ENCODE peak calls at places on chromosomes 4 and X, in four cellular contexts. One of them, this sample, is unnamed.

GRCh38 chr4:147811878-147812277 is 80.0 kb downstream of the ARHGAP10 start:
- DNase-seq in glutamatergic neuron: no peak
- DNase-seq in astrocyte of the spinal cord: no peak
- DNase-seq in lower leg skin: no peak
- DNase-seq in this sample: no peak

GRCh38 chr4:186144596-186145569 is 40.4 kb downstream of the FAM149A start:
- DNase-seq in glutamatergic neuron: peak; percentile 90
- DNase-seq in astrocyte of the spinal cord: peak; percentile 60
- DNase-seq in lower leg skin: peak; percentile 92
- DNase-seq in this sample: no peak

GRCh38 chr4:137519406-137519805 is 12.9 kb downstream of the PCDH18 start:
- DNase-seq in glutamatergic neuron: no peak
- DNase-seq in astrocyte of the spinal cord: peak; percentile 81
- DNase-seq in lower leg skin: no peak
- DNase-seq in this sample: no peak

GRCh38 chr4:826508-827208 is 729 bp upstream of the CPLX1 start:
- DNase-seq in glutamatergic neuron: peak; percentile 71
- DNase-seq in astrocyte of the spinal cord: no peak
- DNase-seq in lower leg skin: no peak
- DNase-seq in this sample: no peak

GRCh38 chr4:125125256-125125655 is 189.5 kb upstream of the FAT4 start:
- DNase-seq in glutamatergic neuron: no peak
- DNase-seq in astrocyte of the spinal cord: peak; percentile 29
- DNase-seq in lower leg skin: no peak
- DNase-seq in this sample: no peak

GRCh38 chr4:123102897-123103489 is 180.6 kb upstream of the NUDT6 start:
- DNase-seq in glutamatergic neuron: no peak
- DNase-seq in astrocyte of the spinal cord: peak; percentile 73
- DNase-seq in lower leg skin: no peak
- DNase-seq in this sample: no peak

GRCh38 chr4:2251795-2252529 is 9.9 kb downstream of the MXD4 start:
- DNase-seq in glutamatergic neuron: peak; percentile 10
- DNase-seq in astrocyte of the spinal cord: no peak
- DNase-seq in lower leg skin: peak; percentile 64
- DNase-seq in this sample: no peak

GRCh38 chr4:121358473-121358872 is 22.3 kb downstream of the QRFPR start:
- DNase-seq in glutamatergic neuron: no peak
- DNase-seq in astrocyte of the spinal cord: peak; percentile 71
- DNase-seq in lower leg skin: no peak
- DNase-seq in this sample: no peak

GRCh38 chrX:54029543-54030143 is 14.6 kb downstream of the PHF8 start:
- DNase-seq in glutamatergic neuron: no peak
- DNase-seq in astrocyte of the spinal cord: no peak
- DNase-seq in lower leg skin: no peak
- DNase-seq in this sample: no peak

GRCh38 chrX:40542208-40542607 is 38.6 kb upstream of the ATP6AP2 start:
- DNase-seq in glutamatergic neuron: peak; percentile 20
- DNase-seq in astrocyte of the spinal cord: no peak
- DNase-seq in lower leg skin: no peak
- DNase-seq in this sample: no peak

GRCh38 chr4:185395255-185395955 is at the start of gene LRP2BP:
- DNase-seq in glutamatergic neuron: no peak
- DNase-seq in astrocyte of the spinal cord: no peak
- DNase-seq in lower leg skin: no peak
- DNase-seq in this sample: no peak

GRCh38 chr4:121144021-121144420 is 20.1 kb downstream of the TNIP3 start:
- DNase-seq in glutamatergic neuron: no peak
- DNase-seq in astrocyte of the spinal cord: no peak
- DNase-seq in lower leg skin: no peak
- DNase-seq in this sample: no peak

GRCh38 chr4:98663226-98664006 is 5.0 kb upstream of the TSPAN5 start:
- DNase-seq in glutamatergic neuron: no peak
- DNase-seq in astrocyte of the spinal cord: no peak
- DNase-seq in lower leg skin: no peak
- DNase-seq in this sample: no peak

GRCh38 chr4:128793859-128794667 is 15.4 kb upstream of the JADE1 start:
- DNase-seq in glutamatergic neuron: no peak
- DNase-seq in astrocyte of the spinal cord: no peak
- DNase-seq in lower leg skin: no peak
- DNase-seq in this sample: no peak

GRCh38 chr4:1609901-1610790 is 74.0 kb downstream of the FAM53A start:
- DNase-seq in glutamatergic neuron: peak; percentile 12
- DNase-seq in astrocyte of the spinal cord: no peak
- DNase-seq in lower leg skin: no peak
- DNase-seq in this sample: peak; percentile 90

GRCh38 chr4:186910385-186910784 is 186.7 kb upstream of the FAT1 start:
- DNase-seq in glutamatergic neuron: no peak
- DNase-seq in astrocyte of the spinal cord: no peak
- DNase-seq in lower leg skin: no peak
- DNase-seq in this sample: no peak

GRCh38 chr4:158682071-158682470 is 10.0 kb downstream of the ETFDH start:
- DNase-seq in glutamatergic neuron: no peak
- DNase-seq in astrocyte of the spinal cord: no peak
- DNase-seq in lower leg skin: no peak
- DNase-seq in this sample: no peak

GRCh38 chr4:16636911-16637630 is 261.4 kb downstream of the LDB2 start:
- DNase-seq in glutamatergic neuron: no peak
- DNase-seq in astrocyte of the spinal cord: peak; percentile 14
- DNase-seq in lower leg skin: no peak
- DNase-seq in this sample: no peak

GRCh38 chr4:185382754-185383153 is 13.0 kb downstream of the LRP2BP start:
- DNase-seq in glutamatergic neuron: no peak
- DNase-seq in astrocyte of the spinal cord: no peak
- DNase-seq in lower leg skin: no peak
- DNase-seq in this sample: no peak

GRCh38 chr4:7030856-7031255 is 12.3 kb upstream of the TADA2B start:
- DNase-seq in glutamatergic neuron: no peak
- DNase-seq in astrocyte of the spinal cord: no peak
- DNase-seq in lower leg skin: no peak
- DNase-seq in this sample: peak; percentile 52

DNA sequence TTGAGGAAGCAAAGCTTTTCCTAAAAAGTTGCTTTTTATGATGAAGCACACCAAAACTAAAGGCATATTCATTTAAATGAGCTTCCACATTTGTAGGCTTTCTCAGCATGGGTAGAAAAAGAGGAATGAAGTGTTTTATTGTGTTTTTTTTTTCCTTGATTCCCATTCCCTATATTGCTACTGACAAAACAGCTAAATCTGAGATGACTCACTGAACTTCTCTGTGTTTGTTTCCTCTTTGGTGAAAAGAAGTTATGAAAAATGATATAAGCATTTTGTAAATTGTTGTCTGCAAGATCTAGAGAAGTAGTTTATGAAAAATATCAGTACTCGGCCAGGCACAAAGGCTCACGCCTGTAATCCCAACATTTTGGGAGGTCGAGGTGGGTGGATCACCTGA is 32.4 kb upstream of the FRAS1 start:
- DNase-seq in glutamatergic neuron: no peak
- DNase-seq in astrocyte of the spinal cord: no peak
- DNase-seq in lower leg skin: no peak
- DNase-seq in this sample: no peak
- TF ChIP-seq CTCF in glutamatergic neuron: no peak
- TF ChIP-seq CTCF in astrocyte of the spinal cord: no peak
- TF ChIP-seq CTCF in lower leg skin: no peak
- TF ChIP-seq CTCF in this sample: no peak

DNA sequence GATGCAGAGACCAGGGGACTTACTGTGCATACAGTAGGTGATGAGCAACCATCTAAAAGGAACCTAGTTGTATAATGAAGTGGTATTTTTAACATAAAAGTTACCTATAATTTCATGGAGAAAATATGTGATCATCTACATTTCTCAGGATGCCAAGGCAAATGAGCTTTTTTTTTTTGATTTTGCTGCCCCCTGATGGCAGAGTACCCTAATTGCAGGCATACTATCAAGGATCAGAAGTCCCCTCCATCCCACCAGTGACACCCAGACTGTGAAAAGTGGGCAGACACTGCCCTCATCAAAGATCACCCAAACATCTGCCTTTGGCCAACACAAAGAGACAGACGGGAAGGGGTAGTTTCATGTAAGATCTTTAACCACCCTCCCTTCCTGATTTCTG is 9.6 kb upstream of the ABLIM2 start:
- DNase-seq in glutamatergic neuron: no peak
- DNase-seq in astrocyte of the spinal cord: no peak
- DNase-seq in lower leg skin: no peak
- DNase-seq in this sample: no peak
- TF ChIP-seq CTCF in glutamatergic neuron: peak; percentile 86
- TF ChIP-seq CTCF in astrocyte of the spinal cord: peak; percentile 38
- TF ChIP-seq CTCF in lower leg skin: no peak
- TF ChIP-seq CTCF in this sample: peak; percentile 72

GRCh38 chr4:26496207-26496783 is 6.0 kb upstream of the CCKAR start:
- DNase-seq in glutamatergic neuron: no peak
- DNase-seq in astrocyte of the spinal cord: no peak
- DNase-seq in lower leg skin: peak; percentile 50
- DNase-seq in this sample: no peak
- TF ChIP-seq CTCF in glutamatergic neuron: no peak
- TF ChIP-seq CTCF in astrocyte of the spinal cord: no peak
- TF ChIP-seq CTCF in lower leg skin: no peak
- TF ChIP-seq CTCF in this sample: no peak

DNA sequence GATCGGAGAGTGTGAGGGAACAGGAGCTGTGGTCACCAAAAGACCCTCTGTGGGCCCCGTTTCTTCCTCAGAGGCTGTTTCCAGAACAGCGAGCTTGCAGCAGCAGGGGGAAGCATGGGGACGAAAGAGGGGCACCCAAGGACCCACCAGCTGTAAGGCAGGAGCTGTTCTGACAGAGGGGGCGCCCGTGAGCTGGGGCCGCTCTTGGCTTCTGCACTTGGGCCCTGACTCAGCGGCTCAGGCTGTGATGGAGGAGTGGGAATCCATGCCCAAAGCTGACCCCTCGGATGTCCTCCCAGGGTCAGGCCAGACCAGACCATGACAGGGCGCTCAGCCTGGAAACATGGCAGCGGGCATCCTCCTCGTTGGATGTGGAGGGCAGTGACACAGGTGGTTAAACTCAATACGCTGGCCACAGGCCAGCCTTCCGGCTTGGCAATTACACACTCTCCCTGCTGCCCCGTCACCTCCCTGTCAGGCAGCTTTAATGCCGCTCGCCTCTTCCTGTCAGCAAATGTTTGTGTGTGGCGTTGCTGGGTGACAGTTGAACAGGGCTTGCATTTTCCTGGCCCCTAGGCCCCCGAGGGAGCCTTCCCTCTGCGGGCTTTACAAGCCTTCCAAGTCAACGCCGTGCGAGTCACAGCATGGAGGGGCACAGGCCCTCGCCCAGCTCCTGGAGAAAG is 620.2 kb downstream of the BCOR start:
- DNase-seq in glutamatergic neuron: peak; percentile 25
- DNase-seq in astrocyte of the spinal cord: peak; percentile 5
- DNase-seq in lower leg skin: peak; percentile 87
- DNase-seq in this sample: no peak
- TF ChIP-seq CTCF in glutamatergic neuron: no peak
- TF ChIP-seq CTCF in astrocyte of the spinal cord: no peak
- TF ChIP-seq CTCF in lower leg skin: no peak
- TF ChIP-seq CTCF in this sample: peak; percentile 42

DNA sequence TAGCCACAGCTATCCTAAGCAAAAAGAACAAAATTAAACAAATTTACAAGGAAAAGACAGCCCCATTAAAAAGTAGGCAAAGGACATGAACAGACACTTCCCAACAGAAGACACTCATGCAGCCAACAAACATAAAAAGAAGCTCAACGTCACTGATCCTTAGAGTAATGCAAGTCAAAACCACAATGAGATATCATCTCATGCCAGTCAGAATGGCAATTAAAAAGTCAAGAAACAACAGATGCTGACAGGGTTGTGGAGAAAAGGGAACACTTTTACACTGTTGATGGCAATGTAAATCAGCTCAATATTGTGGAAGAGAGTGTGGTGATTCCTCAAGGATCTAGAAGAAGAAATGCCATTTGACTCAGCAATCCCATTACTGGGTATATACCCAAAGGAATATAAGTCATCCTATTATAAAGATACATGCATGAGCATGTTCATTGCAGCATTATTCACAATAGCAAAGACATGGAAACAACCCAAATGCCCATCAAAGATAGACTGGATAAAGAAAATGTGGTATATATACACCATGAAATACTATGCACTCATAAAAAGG is 163.0 kb upstream of the TET2 start:
- DNase-seq in glutamatergic neuron: no peak
- DNase-seq in astrocyte of the spinal cord: no peak
- DNase-seq in lower leg skin: no peak
- DNase-seq in this sample: no peak
- TF ChIP-seq CTCF in glutamatergic neuron: no peak
- TF ChIP-seq CTCF in astrocyte of the spinal cord: no peak
- TF ChIP-seq CTCF in lower leg skin: no peak
- TF ChIP-seq CTCF in this sample: no peak

DNA sequence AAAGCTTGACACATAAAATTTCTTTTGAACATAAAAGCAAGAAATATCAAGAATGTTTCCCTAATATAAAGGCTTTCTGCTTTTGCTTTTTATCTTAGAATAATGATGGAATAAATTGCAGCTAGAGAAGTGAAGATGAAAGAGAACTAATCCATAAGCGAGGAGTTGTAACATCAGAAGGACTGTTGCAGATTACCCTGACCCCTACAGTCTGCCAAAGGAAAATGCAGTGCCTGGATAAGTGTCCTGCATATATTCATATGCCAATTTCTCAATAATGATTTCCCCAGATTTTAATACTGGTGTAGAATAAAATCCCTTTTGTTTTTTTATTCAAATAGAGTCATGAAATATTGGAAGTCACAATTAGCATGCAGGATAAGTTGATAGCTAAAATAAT is 115.9 kb downstream of the MAGEC2 start:
- DNase-seq in glutamatergic neuron: no peak
- DNase-seq in astrocyte of the spinal cord: peak; percentile 9
- DNase-seq in lower leg skin: no peak
- DNase-seq in this sample: no peak
- TF ChIP-seq CTCF in glutamatergic neuron: peak; percentile 34
- TF ChIP-seq CTCF in astrocyte of the spinal cord: peak; percentile 48
- TF ChIP-seq CTCF in lower leg skin: no peak
- TF ChIP-seq CTCF in this sample: peak; percentile 50

GRCh38 chr4:10164877-10165283 is 48.3 kb upstream of the WDR1 start:
- DNase-seq in glutamatergic neuron: peak; percentile 62
- DNase-seq in astrocyte of the spinal cord: peak; percentile 26
- DNase-seq in lower leg skin: no peak
- DNase-seq in this sample: no peak
- TF ChIP-seq CTCF in glutamatergic neuron: peak; percentile 74
- TF ChIP-seq CTCF in astrocyte of the spinal cord: peak; percentile 65
- TF ChIP-seq CTCF in lower leg skin: no peak
- TF ChIP-seq CTCF in this sample: peak; percentile 82

DNA sequence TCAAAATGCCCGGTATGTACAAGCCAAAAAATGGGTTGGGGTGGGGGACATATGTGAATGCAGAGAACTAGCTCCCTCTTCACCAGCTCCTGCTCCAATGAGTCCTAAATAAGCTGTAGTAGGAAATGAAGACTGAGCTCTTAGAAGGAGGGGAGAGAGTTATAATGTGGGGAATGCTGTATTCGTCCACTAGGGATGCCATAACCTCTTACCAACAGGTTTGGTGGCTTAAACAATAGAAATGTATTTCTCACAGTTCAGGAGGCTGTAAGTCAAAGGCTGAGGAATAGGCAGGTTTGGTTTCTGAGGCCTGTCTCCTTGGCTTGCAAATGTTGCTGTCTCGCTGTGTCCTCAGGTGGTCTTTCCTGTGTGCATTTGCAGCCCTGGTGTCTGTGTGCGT is 4.4 kb upstream of the INPP4B start:
- DNase-seq in glutamatergic neuron: no peak
- DNase-seq in astrocyte of the spinal cord: no peak
- DNase-seq in lower leg skin: no peak
- DNase-seq in this sample: no peak
- TF ChIP-seq CTCF in glutamatergic neuron: peak; percentile 41
- TF ChIP-seq CTCF in astrocyte of the spinal cord: peak; percentile 46
- TF ChIP-seq CTCF in lower leg skin: no peak
- TF ChIP-seq CTCF in this sample: peak; percentile 55